ENCODE peak calls at places on chromosome 7, in ten cellular contexts. W is OCI-LY7; S is CD8-positive, alpha-beta T cell; N is right cardiac atrium; A is adrenal gland; L is HCT116; V is coronary artery; D is suprapubic skin; B is DND-41; E is cardiac muscle cell. T is an unnamed sample.

GRCh38 chr7:24587853-24588252 is 14.6 kb downstream of the PALS2 start:
- DNase-seq in W (peak; percentile 71), S (peak; percentile 57), N (no peak), A (no peak), L (no peak), V (no peak), D (no peak), B (peak; percentile 52), E (peak; percentile 33), T (peak; percentile 53)

GRCh38 chr7:84161398-84161797 is 33.2 kb downstream of the SEMA3A start:
- DNase-seq in W (no peak), S (no peak), N (no peak), A (no peak), L (no peak), V (no peak), D (no peak), B (no peak), E (no peak), T (no peak)

GRCh38 chr7:147432068-147432467 is 1158.5 kb upstream of the C7orf33 start:
- DNase-seq in W (no peak), S (no peak), N (no peak), A (no peak), L (no peak), V (no peak), D (no peak), B (no peak), E (peak; percentile 54), T (no peak)

GRCh38 chr7:158536871-158537865 is 50.5 kb downstream of the PTPRN2 start:
- DNase-seq in W (no peak), S (no peak), N (no peak), A (peak; percentile 63), L (no peak), V (no peak), D (no peak), B (no peak), E (no peak), T (no peak)

GRCh38 chr7:29255839-29256782 is 61.5 kb downstream of the CHN2 start:
- DNase-seq in W (no peak), S (no peak), N (no peak), A (no peak), L (no peak), V (no peak), D (no peak), B (no peak), E (no peak), T (no peak)

GRCh38 chr7:75996476-75996875 is 2.1 kb upstream of the TMEM120A start:
- DNase-seq in W (no peak), S (no peak), N (no peak), A (no peak), L (no peak), V (no peak), D (no peak), B (no peak), E (no peak), T (no peak)

GRCh38 chr7:117157121-117157870 is 165.6 kb downstream of the WNT2 start:
- DNase-seq in W (no peak), S (no peak), N (peak; percentile 74), A (peak; percentile 92), L (no peak), V (peak; percentile 78), D (no peak), B (no peak), E (no peak), T (no peak)

GRCh38 chr7:29921404-29922010 is 68.1 kb downstream of the SCRN1 start:
- DNase-seq in W (peak; percentile 68), S (peak; percentile 32), N (no peak), A (peak; percentile 73), L (peak; percentile 46), V (no peak), D (no peak), B (peak; percentile 69), E (peak; percentile 68), T (peak; percentile 24)

GRCh38 chr7:249979-250378 is 40.0 kb upstream of the FOXL3 start:
- DNase-seq in W (no peak), S (no peak), N (no peak), A (no peak), L (no peak), V (no peak), D (no peak), B (no peak), E (no peak), T (no peak)

GRCh38 chr7:251005-251404 is 39.0 kb upstream of the FOXL3 start:
- DNase-seq in W (no peak), S (no peak), N (peak; percentile 19), A (no peak), L (no peak), V (no peak), D (no peak), B (no peak), E (no peak), T (no peak)

GRCh38 chr7:251446-252175 is 38.4 kb upstream of the FOXL3 start:
- DNase-seq in W (no peak), S (no peak), N (peak; percentile 38), A (no peak), L (no peak), V (no peak), D (no peak), B (no peak), E (no peak), T (no peak)

GRCh38 chr7:248732-249435 is 41.1 kb upstream of the FOXL3 start:
- DNase-seq in W (no peak), S (no peak), N (peak; percentile 27), A (no peak), L (no peak), V (no peak), D (no peak), B (no peak), E (no peak), T (no peak)

GRCh38 chr7:250523-250922 is 39.4 kb upstream of the FOXL3 start:
- DNase-seq in W (no peak), S (no peak), N (peak; percentile 30), A (no peak), L (no peak), V (no peak), D (no peak), B (no peak), E (no peak), T (no peak)
- H3K27ac ChIP-seq in W (no peak overlapping the region), S (no peak overlapping the region), N (no peak overlapping the region), A (no peak overlapping the region), L (no peak overlapping the region), V (no peak overlapping the region), D (no peak overlapping the region), B (no peak overlapping the region), E (no peak overlapping the region), T (no peak overlapping the region)

GRCh38 chr7:41701542-41701941 is 1.3 kb downstream of the INHBA start:
- DNase-seq in W (no peak), S (no peak), N (no peak), A (no peak), L (no peak), V (no peak), D (no peak), B (no peak), E (peak; percentile 44), T (no peak)
- H3K4me3 ChIP-seq in W (no peak overlapping the region), S (no peak overlapping the region), N (no peak overlapping the region), A (no peak overlapping the region), L (no peak overlapping the region), V (peak overlapping the region; percentile 82), D (peak overlapping the region; percentile 38), B (no peak overlapping the region), E (peak overlapping the region; percentile 4), T (no peak overlapping the region)

GRCh38 chr7:37901890-37902524 is 14.6 kb downstream of the SFRP4 start:
- DNase-seq in W (no peak), S (no peak), N (no peak), A (no peak), L (no peak), V (no peak), D (no peak), B (no peak), E (no peak), T (no peak)
- H3K27ac ChIP-seq in W (no peak overlapping the region), S (no peak overlapping the region), N (no peak overlapping the region), A (no peak overlapping the region), L (no peak overlapping the region), V (no peak overlapping the region), D (no peak overlapping the region), B (no peak overlapping the region), E (no peak overlapping the region), T (no peak overlapping the region)

GRCh38 chr7:150931199-150931869 is 46.8 kb downstream of the KCNH2 start:
- DNase-seq in W (no peak), S (peak; percentile 38), N (no peak), A (peak; percentile 48), L (no peak), V (no peak), D (no peak), B (peak; percentile 40), E (peak; percentile 47), T (peak; percentile 25)
- H3K4me3 ChIP-seq in W (no peak overlapping the region), S (no peak overlapping the region), N (no peak overlapping the region), A (no peak overlapping the region), L (no peak overlapping the region), V (no peak overlapping the region), D (no peak overlapping the region), B (no peak overlapping the region), E (no peak overlapping the region), T (no peak overlapping the region)

GRCh38 chr7:26348234-26348851 is 56.7 kb downstream of the SNX10 start:
- DNase-seq in W (no peak), S (no peak), N (no peak), A (no peak), L (no peak), V (no peak), D (no peak), B (no peak), E (no peak), T (no peak)
- H3K27ac ChIP-seq in W (no peak overlapping the region), S (no peak overlapping the region), N (no peak overlapping the region), A (no peak overlapping the region), L (no peak overlapping the region), V (no peak overlapping the region), D (no peak overlapping the region), B (no peak overlapping the region), E (no peak overlapping the region), T (no peak overlapping the region)

GRCh38 chr7:23001610-23002009 is 12.3 kb downstream of the HYCC1 start:
- DNase-seq in W (no peak), S (no peak), N (no peak), A (no peak), L (no peak), V (no peak), D (no peak), B (no peak), E (no peak), T (no peak)

GRCh38 chr7:23003505-23004246 is 10.3 kb downstream of the HYCC1 start:
- DNase-seq in W (no peak), S (no peak), N (no peak), A (no peak), L (no peak), V (no peak), D (no peak), B (no peak), E (no peak), T (no peak)

GRCh38 chr7:23002698-23003097 is 11.2 kb downstream of the HYCC1 start:
- DNase-seq in W (no peak), S (no peak), N (no peak), A (no peak), L (no peak), V (no peak), D (no peak), B (no peak), E (no peak), T (no peak)

GRCh38 chr7:23000597-23001360 is 13.2 kb downstream of the HYCC1 start:
- DNase-seq in W (no peak), S (no peak), N (no peak), A (no peak), L (no peak), V (no peak), D (no peak), B (no peak), E (no peak), T (no peak)

DNA sequence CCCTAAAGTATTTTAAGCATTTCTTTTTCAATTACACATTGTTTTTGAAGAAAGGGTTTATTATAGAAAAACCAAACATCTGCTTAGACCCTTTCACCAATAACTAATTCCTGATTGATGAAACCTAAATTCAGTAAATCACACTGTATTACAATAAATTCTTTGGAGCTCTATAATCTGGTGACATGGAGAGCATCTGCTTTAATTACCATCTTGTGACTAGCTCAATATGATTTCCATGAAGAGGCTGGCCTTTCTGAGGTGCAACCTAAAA is 9.7 kb downstream of the HYCC1 start:
- DNase-seq in W (no peak), S (no peak), N (no peak), A (no peak), L (no peak), V (no peak), D (no peak), B (no peak), E (no peak), T (no peak)
- H3K4me3 ChIP-seq in W (no peak overlapping the region), S (no peak overlapping the region), N (no peak overlapping the region), A (no peak overlapping the region), L (no peak overlapping the region), V (no peak overlapping the region), D (no peak overlapping the region), B (no peak overlapping the region), E (no peak overlapping the region), T (no peak overlapping the region)